ENCODE peak calls at places on chromosomes 7 and 10, in eight cellular contexts. One of them, this sample, is unnamed.

GRCh38 chr10:29921071-29921446 is 138.3 kb downstream of the JCAD start:
- ATAC-seq in HCT116: no peak
- ATAC-seq in Panc1: no peak
- ATAC-seq in GM12878: no peak
- ATAC-seq in K562: no peak
- ATAC-seq in HepG2: no peak
- ATAC-seq in GM23338: no peak
- ATAC-seq in upper lobe of left lung: no peak
- ATAC-seq in this sample: no peak

GRCh38 chr10:88374392-88375145 is 208.5 kb downstream of the RNLS start:
- ATAC-seq in Panc1: no peak
- ATAC-seq in HCT116: no peak
- ATAC-seq in K562: no peak
- ATAC-seq in GM23338: no peak
- ATAC-seq in upper lobe of left lung: no peak
- ATAC-seq in GM12878: no peak
- ATAC-seq in HepG2: no peak
- ATAC-seq in this sample: no peak

GRCh38 chr10:95693331-95693667 is 428 bp downstream of the TCTN3 start:
- ATAC-seq in GM23338: no peak
- ATAC-seq in GM12878: no peak
- ATAC-seq in Panc1: peak; percentile 3
- ATAC-seq in upper lobe of left lung: no peak
- ATAC-seq in HCT116: peak; percentile 7
- ATAC-seq in HepG2: peak; percentile 4
- ATAC-seq in K562: peak; percentile 3
- ATAC-seq in this sample: no peak

GRCh38 chr7:4724648-4725013 is 42.5 kb downstream of the FOXK1 start:
- ATAC-seq in Panc1: peak; percentile 67
- ATAC-seq in HepG2: peak; percentile 73
- ATAC-seq in K562: no peak
- ATAC-seq in upper lobe of left lung: no peak
- ATAC-seq in HCT116: no peak
- ATAC-seq in GM23338: peak; percentile 38
- ATAC-seq in GM12878: peak; percentile 21
- ATAC-seq in this sample: no peak

GRCh38 chr7:81611805-81612204 is 158.0 kb downstream of the HGF start:
- ATAC-seq in K562: no peak
- ATAC-seq in Panc1: no peak
- ATAC-seq in GM12878: no peak
- ATAC-seq in GM23338: no peak
- ATAC-seq in HepG2: no peak
- ATAC-seq in HCT116: no peak
- ATAC-seq in upper lobe of left lung: no peak
- ATAC-seq in this sample: no peak

GRCh38 chr10:47299989-47300931 is at the start of gene GDF10:
- ATAC-seq in HepG2: peak; percentile 92
- ATAC-seq in GM23338: peak; percentile 74
- ATAC-seq in Panc1: peak; percentile 64
- ATAC-seq in HCT116: no peak
- ATAC-seq in K562: peak; percentile 60
- ATAC-seq in GM12878: no peak
- ATAC-seq in upper lobe of left lung: peak; percentile 43
- ATAC-seq in this sample: peak; percentile 7

GRCh38 chr10:72099054-72099921 is 10.9 kb upstream of the SPOCK2 start:
- ATAC-seq in HepG2: peak; percentile 8
- ATAC-seq in GM12878: no peak
- ATAC-seq in HCT116: peak; percentile 37
- ATAC-seq in GM23338: no peak
- ATAC-seq in K562: peak; percentile 53
- ATAC-seq in upper lobe of left lung: no peak
- ATAC-seq in Panc1: no peak
- ATAC-seq in this sample: no peak

GRCh38 chr10:69572159-69573055 is 815 bp downstream of the NEUROG3 start:
- ATAC-seq in Panc1: peak; percentile 35
- ATAC-seq in HCT116: no peak
- ATAC-seq in HepG2: no peak
- ATAC-seq in upper lobe of left lung: peak; percentile 41
- ATAC-seq in K562: no peak
- ATAC-seq in GM23338: peak; percentile 0
- ATAC-seq in GM12878: peak; percentile 17
- ATAC-seq in this sample: no peak

GRCh38 chr7:117809958-117810357 is 63.3 kb downstream of the CTTNBP2 start:
- ATAC-seq in K562: peak; percentile 48
- ATAC-seq in HepG2: no peak
- ATAC-seq in GM23338: peak; percentile 49
- ATAC-seq in Panc1: no peak
- ATAC-seq in HCT116: no peak
- ATAC-seq in upper lobe of left lung: no peak
- ATAC-seq in GM12878: peak; percentile 87
- ATAC-seq in this sample: no peak

GRCh38 chr7:128164061-128164954 is 76.8 kb upstream of the LEP start:
- ATAC-seq in Panc1: peak; percentile 33
- ATAC-seq in GM23338: peak; percentile 8
- ATAC-seq in HCT116: peak; percentile 84
- ATAC-seq in GM12878: no peak
- ATAC-seq in HepG2: no peak
- ATAC-seq in upper lobe of left lung: no peak
- ATAC-seq in K562: no peak
- ATAC-seq in this sample: no peak

GRCh38 chr7:43164757-43165156 is 52.3 kb downstream of the HECW1 start:
- ATAC-seq in GM12878: peak; percentile 99
- ATAC-seq in K562: no peak
- ATAC-seq in upper lobe of left lung: peak; percentile 62
- ATAC-seq in HepG2: no peak
- ATAC-seq in GM23338: no peak
- ATAC-seq in HCT116: peak; percentile 74
- ATAC-seq in Panc1: peak; percentile 56
- ATAC-seq in this sample: peak; percentile 52

GRCh38 chr7:44517175-44517574 is 24.0 kb downstream of the NPC1L1 start:
- ATAC-seq in Panc1: no peak
- ATAC-seq in GM12878: no peak
- ATAC-seq in HCT116: no peak
- ATAC-seq in HepG2: no peak
- ATAC-seq in GM23338: no peak
- ATAC-seq in upper lobe of left lung: no peak
- ATAC-seq in K562: no peak
- ATAC-seq in this sample: no peak

GRCh38 chr10:29157321-29157720 is 131.5 kb upstream of the LYZL1 start:
- ATAC-seq in HCT116: no peak
- ATAC-seq in Panc1: no peak
- ATAC-seq in GM12878: no peak
- ATAC-seq in K562: no peak
- ATAC-seq in HepG2: no peak
- ATAC-seq in GM23338: no peak
- ATAC-seq in upper lobe of left lung: no peak
- ATAC-seq in this sample: no peak

GRCh38 chr10:124670849-124671248 is 73.3 kb downstream of the FAM53B start:
- ATAC-seq in GM23338: no peak
- ATAC-seq in GM12878: no peak
- ATAC-seq in HCT116: no peak
- ATAC-seq in K562: no peak
- ATAC-seq in HepG2: no peak
- ATAC-seq in upper lobe of left lung: peak; percentile 39
- ATAC-seq in Panc1: no peak
- ATAC-seq in this sample: no peak

GRCh38 chr7:50730459-50731400 is 52.0 kb downstream of the GRB10 start:
- ATAC-seq in K562: no peak
- ATAC-seq in GM23338: no peak
- ATAC-seq in upper lobe of left lung: no peak
- ATAC-seq in HCT116: no peak
- ATAC-seq in GM12878: no peak
- ATAC-seq in HepG2: peak; percentile 86
- ATAC-seq in Panc1: no peak
- ATAC-seq in this sample: peak; percentile 39

GRCh38 chr10:24574161-24574560 is 149.5 kb downstream of the ARHGAP21 start:
- ATAC-seq in HepG2: peak; percentile 13
- ATAC-seq in GM23338: no peak
- ATAC-seq in HCT116: peak; percentile 20
- ATAC-seq in GM12878: peak; percentile 85
- ATAC-seq in Panc1: peak; percentile 53
- ATAC-seq in K562: peak; percentile 2
- ATAC-seq in upper lobe of left lung: no peak
- ATAC-seq in this sample: no peak

GRCh38 chr7:24472093-24472492 is 101.2 kb upstream of the PALS2 start:
- ATAC-seq in Panc1: no peak
- ATAC-seq in K562: no peak
- ATAC-seq in GM23338: no peak
- ATAC-seq in upper lobe of left lung: no peak
- ATAC-seq in HCT116: no peak
- ATAC-seq in GM12878: no peak
- ATAC-seq in HepG2: no peak
- ATAC-seq in this sample: no peak

GRCh38 chr7:1768835-1769234 is 98.8 kb downstream of the ELFN1 start:
- ATAC-seq in Panc1: peak; percentile 66
- ATAC-seq in HCT116: peak; percentile 62
- ATAC-seq in K562: peak; percentile 83
- ATAC-seq in upper lobe of left lung: no peak
- ATAC-seq in GM12878: no peak
- ATAC-seq in HepG2: peak; percentile 61
- ATAC-seq in GM23338: peak; percentile 68
- ATAC-seq in this sample: no peak

GRCh38 chr7:71220210-71220695 is 88.3 kb downstream of the GALNT17 start:
- ATAC-seq in K562: peak; percentile 57
- ATAC-seq in Panc1: no peak
- ATAC-seq in upper lobe of left lung: peak; percentile 49
- ATAC-seq in HCT116: no peak
- ATAC-seq in HepG2: no peak
- ATAC-seq in GM23338: no peak
- ATAC-seq in GM12878: no peak
- ATAC-seq in this sample: peak; percentile 85
- TF ChIP-seq POLR2AphosphoS5 in K562: no peak
- TF ChIP-seq POLR2AphosphoS5 in Panc1: no peak
- TF ChIP-seq POLR2AphosphoS5 in upper lobe of left lung: peak; percentile 64
- TF ChIP-seq POLR2AphosphoS5 in HCT116: no peak
- TF ChIP-seq POLR2AphosphoS5 in HepG2: no peak
- TF ChIP-seq POLR2AphosphoS5 in GM23338: no peak
- TF ChIP-seq POLR2AphosphoS5 in GM12878: no peak
- TF ChIP-seq POLR2AphosphoS5 in this sample: peak; percentile 71

DNA sequence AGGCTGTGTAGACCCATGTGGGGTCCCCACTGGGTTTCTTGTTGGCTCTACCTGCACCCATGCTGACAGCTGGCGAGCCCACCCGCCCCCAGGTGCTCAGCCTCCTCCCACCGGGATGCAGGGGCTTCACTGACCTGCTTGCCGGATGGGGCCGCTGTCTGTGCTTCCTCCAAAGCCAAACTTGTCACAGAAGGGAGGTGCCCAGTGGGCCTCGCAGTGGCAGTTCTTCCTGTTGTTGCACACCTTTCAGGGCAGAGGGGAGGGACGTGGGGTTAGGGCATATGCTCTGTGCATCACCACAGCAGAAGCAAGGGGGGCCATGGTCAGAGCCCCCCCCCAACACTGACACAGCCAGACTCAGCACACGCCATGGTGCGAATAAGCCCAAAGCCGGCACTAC is 146.5 kb downstream of the FANK1 start:
- ATAC-seq in HepG2: no peak
- ATAC-seq in HCT116: no peak
- ATAC-seq in GM12878: no peak
- ATAC-seq in Panc1: no peak
- ATAC-seq in GM23338: no peak
- ATAC-seq in K562: no peak
- ATAC-seq in upper lobe of left lung: no peak
- ATAC-seq in this sample: no peak
- H3K4me3 ChIP-seq in HepG2: no peak overlapping the region
- H3K4me3 ChIP-seq in HCT116: no peak overlapping the region
- H3K4me3 ChIP-seq in GM12878: no peak overlapping the region
- H3K4me3 ChIP-seq in Panc1: no peak overlapping the region
- H3K4me3 ChIP-seq in GM23338: no peak overlapping the region
- H3K4me3 ChIP-seq in K562: no peak overlapping the region
- H3K4me3 ChIP-seq in upper lobe of left lung: no peak overlapping the region
- H3K4me3 ChIP-seq in this sample: no peak overlapping the region

DNA sequence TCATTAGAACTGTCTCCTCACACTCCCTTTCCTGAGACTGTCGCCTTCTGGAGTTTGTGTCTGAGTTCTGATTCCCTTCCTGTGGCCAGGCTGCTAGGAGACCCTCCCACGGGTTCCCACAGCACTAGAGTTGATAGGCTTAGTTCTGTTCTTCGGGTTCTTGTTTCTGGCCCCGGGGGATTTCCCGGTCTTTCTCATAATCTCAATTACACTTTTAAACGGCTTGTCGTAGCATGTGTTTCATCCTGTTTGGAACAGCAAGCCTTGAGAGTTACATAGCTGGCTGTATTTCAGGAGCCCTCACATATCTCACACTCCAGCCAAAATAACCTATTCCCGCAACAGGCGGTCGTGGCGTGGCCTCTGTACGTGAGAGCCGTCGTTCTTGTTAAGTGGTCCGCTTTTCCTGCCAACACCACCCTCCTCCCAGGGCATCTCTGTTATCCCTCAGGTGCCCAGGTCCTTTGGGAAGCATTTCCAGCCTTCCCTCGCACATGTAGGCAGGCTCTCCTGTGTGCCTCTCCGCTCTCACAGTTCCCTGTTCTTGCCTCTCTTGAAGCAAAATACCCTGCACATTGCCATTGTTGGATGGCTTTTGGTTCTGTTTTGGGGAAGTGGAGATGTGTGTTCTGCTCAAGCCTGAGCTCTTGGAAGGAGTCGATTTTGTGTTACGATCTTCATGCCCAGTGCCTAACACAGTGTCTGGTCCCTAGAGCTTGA is 46.0 kb downstream of the CDC123 start:
- ATAC-seq in GM12878: peak; percentile 69
- ATAC-seq in HCT116: no peak
- ATAC-seq in upper lobe of left lung: peak; percentile 68
- ATAC-seq in K562: no peak
- ATAC-seq in Panc1: no peak
- ATAC-seq in HepG2: no peak
- ATAC-seq in GM23338: no peak
- ATAC-seq in this sample: peak; percentile 69
- TF ChIP-seq POLR2AphosphoS5 in GM12878: peak; percentile 54
- TF ChIP-seq POLR2AphosphoS5 in HCT116: no peak
- TF ChIP-seq POLR2AphosphoS5 in upper lobe of left lung: no peak
- TF ChIP-seq POLR2AphosphoS5 in K562: no peak
- TF ChIP-seq POLR2AphosphoS5 in Panc1: no peak
- TF ChIP-seq POLR2AphosphoS5 in HepG2: no peak
- TF ChIP-seq POLR2AphosphoS5 in GM23338: no peak
- TF ChIP-seq POLR2AphosphoS5 in this sample: peak; percentile 36

DNA sequence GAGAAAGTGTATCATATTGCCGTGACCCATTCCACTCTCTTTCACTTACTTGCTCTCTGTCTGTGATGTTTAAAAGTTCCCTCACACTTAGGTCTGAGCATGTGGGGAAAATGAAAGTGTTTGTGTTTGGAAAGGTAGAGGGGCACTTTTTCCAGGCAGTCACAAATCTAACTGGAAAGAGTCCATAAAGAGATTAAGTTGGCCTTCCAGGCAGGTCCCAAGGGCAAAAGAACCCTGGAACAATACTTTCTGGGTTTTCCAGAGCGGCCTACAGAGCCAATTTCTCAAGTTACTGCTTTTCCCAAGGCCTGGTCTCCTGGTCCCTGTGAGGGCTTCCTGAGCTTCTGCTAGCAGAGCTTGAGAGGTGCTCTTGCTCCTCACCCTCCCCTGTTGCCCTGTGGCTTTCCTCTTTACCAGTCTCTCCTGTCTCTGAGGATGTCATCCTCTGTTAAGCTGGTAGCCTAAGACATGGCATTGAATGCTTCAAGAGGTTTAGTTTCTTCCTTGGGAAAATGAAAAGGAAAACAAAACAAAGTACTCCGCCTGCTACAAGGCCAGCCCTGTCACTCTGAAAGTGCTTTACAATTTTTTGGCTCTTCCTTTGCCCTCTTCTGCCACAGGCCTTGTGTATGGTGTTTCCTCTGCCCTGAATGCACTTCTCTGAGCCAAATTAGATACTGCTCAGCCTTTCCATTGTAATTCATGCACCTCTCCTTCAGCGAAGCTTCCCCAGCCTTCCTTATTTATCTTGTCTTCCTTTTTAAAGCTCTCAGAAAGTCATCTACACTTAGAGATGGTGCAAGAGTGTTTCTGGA is 20.1 kb downstream of the TES start:
- ATAC-seq in HepG2: no peak
- ATAC-seq in GM12878: peak; percentile 47
- ATAC-seq in upper lobe of left lung: no peak
- ATAC-seq in HCT116: no peak
- ATAC-seq in K562: peak; percentile 42
- ATAC-seq in GM23338: peak; percentile 45
- ATAC-seq in Panc1: peak; percentile 64
- ATAC-seq in this sample: no peak
- H3K4me3 ChIP-seq in HepG2: no peak overlapping the region
- H3K4me3 ChIP-seq in GM12878: no peak overlapping the region
- H3K4me3 ChIP-seq in upper lobe of left lung: no peak overlapping the region
- H3K4me3 ChIP-seq in HCT116: no peak overlapping the region
- H3K4me3 ChIP-seq in K562: no peak overlapping the region
- H3K4me3 ChIP-seq in GM23338: no peak overlapping the region
- H3K4me3 ChIP-seq in Panc1: no peak overlapping the region
- H3K4me3 ChIP-seq in this sample: no peak overlapping the region

This sample was measured in gastroesophageal sphincter.